ENCODE peak calls at places on chromosomes 7 and 10, in eight cellular contexts. U is cardiac muscle cell, O is endodermal cell, W is pancreas, P is MM.1S, M is OCI-LY7, I is transverse colon, X is GM23338. G is an unnamed sample.
A peak's percentile ranks its signal among the peaks of the same experiment; 100 is the strongest.

GRCh38 chr10:132517951-132518521 is 19.6 kb upstream of the INPP5A start:
- DNase-seq in U (peak; percentile 73), O (peak; percentile 81), W (peak; percentile 71), P (no peak), M (no peak), I (peak; percentile 9), X (peak; percentile 44), G (no peak)

GRCh38 chr7:30252885-30253795 is 31.3 kb upstream of the ZNRF2 start:
- DNase-seq in U (peak; percentile 95), O (no peak), W (peak; percentile 70), P (no peak), M (no peak), I (peak; percentile 62), X (no peak), G (peak; percentile 71)

GRCh38 chr7:125444864-125445263 is 515.2 kb upstream of the POT1 start:
- DNase-seq in U (no peak), O (no peak), W (no peak), P (no peak), M (no peak), I (no peak), X (no peak), G (no peak)

GRCh38 chr10:120365872-120366271 is 91.2 kb upstream of the PLPP4 start:
- DNase-seq in U (no peak), O (no peak), W (no peak), P (no peak), M (no peak), I (no peak), X (no peak), G (no peak)

GRCh38 chr10:112361951-112362770 is 11.8 kb upstream of the ACSL5 start:
- DNase-seq in U (peak; percentile 35), O (peak; percentile 61), W (no peak), P (no peak), M (no peak), I (peak; percentile 70), X (peak; percentile 30), G (peak; percentile 79)

GRCh38 chr10:112914288-112914952 is 35.6 kb upstream of the TCF7L2 start:
- DNase-seq in U (no peak), O (no peak), W (no peak), P (no peak), M (no peak), I (no peak), X (no peak), G (no peak)

GRCh38 chr7:35365523-35365922 is 111.6 kb upstream of the TBX20 start:
- DNase-seq in U (no peak), O (no peak), W (no peak), P (no peak), M (peak; percentile 10), I (no peak), X (no peak), G (no peak)

GRCh38 chr7:130614449-130614848 is 54.1 kb downstream of the COPG2 start:
- DNase-seq in U (no peak), O (no peak), W (no peak), P (no peak), M (no peak), I (no peak), X (no peak), G (no peak)

GRCh38 chr7:14858866-14859265 is 43.7 kb downstream of the DGKB start:
- DNase-seq in U (no peak), O (no peak), W (no peak), P (no peak), M (no peak), I (no peak), X (no peak), G (no peak)

GRCh38 chr10:86931872-86932271 is 25.5 kb downstream of the MMRN2 start:
- DNase-seq in U (no peak), O (no peak), W (no peak), P (no peak), M (no peak), I (no peak), X (no peak), G (no peak)

GRCh38 chr10:132606536-132607316 is 69.1 kb downstream of the INPP5A start:
- DNase-seq in U (peak; percentile 77), O (no peak), W (peak; percentile 76), P (no peak), M (no peak), I (no peak), X (no peak), G (peak; percentile 20)

GRCh38 chr10:14184841-14185500 is 145.8 kb downstream of the FRMD4A start:
- DNase-seq in U (peak; percentile 21), O (peak; percentile 55), W (no peak), P (peak; percentile 84), M (peak; percentile 74), I (peak; percentile 31), X (peak; percentile 68), G (no peak)

GRCh38 chr7:99365318-99366141 is 9.0 kb upstream of the ARPC1B start:
- DNase-seq in U (peak; percentile 20), O (peak; percentile 88), W (peak; percentile 77), P (peak; percentile 36), M (peak; percentile 55), I (peak; percentile 80), X (peak; percentile 66), G (peak; percentile 82)

GRCh38 chr7:128197989-128198580 is 43.0 kb upstream of the LEP start:
- DNase-seq in U (no peak), O (no peak), W (no peak), P (no peak), M (no peak), I (no peak), X (no peak), G (no peak)

DNA sequence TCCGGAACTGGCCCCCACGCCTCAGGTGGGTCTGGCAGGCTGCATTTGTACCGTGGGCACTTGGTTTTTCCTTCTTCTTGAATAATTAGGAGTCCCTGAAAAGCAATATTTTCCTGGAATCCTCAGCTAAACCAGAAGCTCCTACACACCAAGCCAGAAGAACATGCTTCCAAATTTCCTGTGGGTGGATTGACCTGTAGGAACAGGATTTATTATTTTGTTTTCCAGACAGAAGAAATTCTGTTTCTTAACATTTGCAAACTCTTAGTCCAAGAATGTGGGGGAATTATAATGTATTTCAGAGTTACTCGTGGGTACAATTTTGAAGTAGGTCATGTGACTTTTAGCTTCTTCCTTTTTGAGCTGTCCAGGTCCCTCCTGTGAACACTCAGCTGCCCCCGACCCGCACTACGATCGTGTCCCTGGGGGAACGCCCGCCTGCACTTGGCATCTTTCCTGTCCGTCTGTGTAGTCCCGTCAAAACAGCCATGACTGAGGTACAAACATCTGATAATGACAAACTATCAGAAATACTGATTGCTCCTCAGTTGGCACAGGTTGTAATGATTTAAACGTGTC is 27.7 kb upstream of the VIPR2 start:
- DNase-seq in U (no peak), O (no peak), W (no peak), P (no peak), M (no peak), I (no peak), X (no peak), G (no peak)
- TF ChIP-seq CTCF in U (no peak), O (no peak), W (no peak), P (no peak), M (no peak), I (no peak), X (no peak), G (no peak)

GRCh38 chr10:3051686-3052085 is 15.7 kb upstream of the PFKP start:
- DNase-seq in U (no peak), O (no peak), W (no peak), P (no peak), M (no peak), I (no peak), X (no peak), G (no peak)

GRCh38 chr10:3054816-3055202 is 12.5 kb upstream of the PFKP start:
- DNase-seq in U (no peak), O (no peak), W (no peak), P (no peak), M (no peak), I (no peak), X (no peak), G (no peak)

GRCh38 chr10:3056280-3057037 is 10.9 kb upstream of the PFKP start:
- DNase-seq in U (no peak), O (peak; percentile 31), W (no peak), P (no peak), M (no peak), I (no peak), X (no peak), G (no peak)

GRCh38 chr10:3054183-3054815 is 13.0 kb upstream of the PFKP start:
- DNase-seq in U (no peak), O (no peak), W (no peak), P (no peak), M (no peak), I (no peak), X (peak; percentile 8), G (no peak)

GRCh38 chr10:3053145-3053544 is 14.2 kb upstream of the PFKP start:
- DNase-seq in U (no peak), O (no peak), W (no peak), P (no peak), M (no peak), I (no peak), X (no peak), G (no peak)
- H3K27ac ChIP-seq in U (no peak overlapping the region), O (no peak overlapping the region), W (no peak overlapping the region), P (no peak overlapping the region), M (no peak overlapping the region), I (no peak overlapping the region), X (no peak overlapping the region), G (no peak overlapping the region)

GRCh38 chr10:101578192-101578591 is 9.9 kb downstream of the POLL start:
- DNase-seq in U (no peak), O (no peak), W (no peak), P (no peak), M (no peak), I (no peak), X (no peak), G (no peak)
- H3K36me3 ChIP-seq in U (peaks cover 4% of the 10 kb centered on the region), O (peaks cover 36% of the 10 kb centered on the region), W (no peaks in the 10 kb centered on the region), P (no peaks in the 10 kb centered on the region), M (peaks cover 3% of the 10 kb centered on the region), I (no peaks in the 10 kb centered on the region), X (no peaks in the 10 kb centered on the region), G (peaks cover 9% of the 10 kb centered on the region)

GRCh38 chr7:118104812-118105441 is 79.0 kb upstream of the LSM8 start:
- DNase-seq in U (peak; percentile 27), O (no peak), W (no peak), P (peak; percentile 56), M (peak; percentile 9), I (no peak), X (peak; percentile 31), G (no peak)
- TF ChIP-seq CTCF in U (peak; percentile 35), O (peak; percentile 73), W (peak; percentile 23), P (peak; percentile 74), M (peak; percentile 77), I (peak; percentile 49), X (peak; percentile 61), G (peak; percentile 29)

G was measured in colonic mucosa.